ENCODE peak calls at places on chromosomes 12 and 14, in ten cellular contexts. O is bronchial epithelial cell, M is mammary epithelial cell, K is AG09309, Q is MM.1S, Z is BE2C, C is IMR-90, I is heart left ventricle, X is kidney epithelial cell, D is uterus. N is an unnamed sample.

GRCh38 chr12:53867216-53868012 is 71.2 kb upstream of the HOXC13 start:
- DNase-seq in O (peak), D (no peak), Z (no peak), K (no peak), Q (no peak), I (no peak), C (no peak), M (peak), X (no peak), N (no peak)

GRCh38 chr14:20631023-20631820 is 10.3 kb downstream of the OR6S1 start:
- DNase-seq in M (peak), D (peak), O (peak), C (peak), K (no peak), I (no peak), X (no peak), Q (peak), Z (peak), N (no peak)

GRCh38 chr14:86221755-86222154 is 691.8 kb downstream of the FLRT2 start:
- DNase-seq in I (no peak), K (no peak), M (no peak), X (no peak), Z (peak), Q (no peak), C (peak), D (no peak), O (no peak), N (no peak)

GRCh38 chr14:31283568-31284252 is 76.1 kb upstream of the HECTD1 start:
- DNase-seq in M (no peak), I (no peak), C (no peak), D (no peak), X (no peak), Q (no peak), Z (no peak), K (no peak), O (no peak), N (no peak)

GRCh38 chr12:112425582-112426382 is 7.0 kb downstream of the PTPN11 start:
- DNase-seq in K (no peak), O (no peak), D (no peak), X (no peak), M (no peak), I (no peak), Z (no peak), Q (no peak), C (no peak), N (no peak)

GRCh38 chr14:90453401-90453951 is 56.6 kb downstream of the CALM1 start:
- DNase-seq in I (peak), K (no peak), D (peak), X (no peak), Q (no peak), M (no peak), Z (peak), O (no peak), C (no peak), N (no peak)

GRCh38 chr12:132333273-132333672 is 3.9 kb upstream of the GALNT9 start:
- DNase-seq in I (no peak), Z (no peak), X (no peak), Q (no peak), D (no peak), C (no peak), M (no peak), O (no peak), K (no peak), N (no peak)

GRCh38 chr12:113043240-113043639 is 13.3 kb upstream of the DTX1 start:
- DNase-seq in X (no peak), I (no peak), O (no peak), D (no peak), K (no peak), Z (peak), M (no peak), Q (no peak), C (no peak), N (no peak)

GRCh38 chr12:1741154-1741949 is 50.5 kb downstream of the ADIPOR2 start:
- DNase-seq in D (no peak), I (no peak), Q (no peak), M (peak), O (no peak), C (peak), K (no peak), Z (no peak), X (no peak), N (no peak)

GRCh38 chr14:34098045-34098984 is 147.4 kb upstream of the EGLN3 start:
- DNase-seq in M (peak), C (peak), I (no peak), D (peak), K (no peak), X (no peak), Z (peak), O (peak), Q (no peak), N (no peak)

GRCh38 chr14:70655110-70655826 is 13.6 kb downstream of the TTC9 start:
- DNase-seq in Q (peak), I (no peak), Z (no peak), M (no peak), K (no peak), O (no peak), D (no peak), X (no peak), C (no peak), N (no peak)

GRCh38 chr14:55316528-55316927 is 45.3 kb downstream of the FBXO34 start:
- DNase-seq in I (no peak), Z (no peak), M (no peak), O (no peak), D (no peak), K (no peak), X (peak), Q (no peak), C (no peak), N (peak)

GRCh38 chr12:48021485-48022179 is 17.4 kb upstream of the COL2A1 start:
- DNase-seq in X (no peak), Z (no peak), M (no peak), O (no peak), D (no peak), Q (no peak), C (no peak), I (no peak), K (no peak), N (peak)

GRCh38 chr12:7937867-7938506 is 2.0 kb upstream of the SLC2A3 start:
- DNase-seq in D (no peak), X (no peak), M (no peak), O (no peak), C (no peak), K (no peak), I (no peak), Z (no peak), Q (no peak), N (peak)

GRCh38 chr12:57147641-57147944 is 174 bp upstream of the LRP1-AS start:
- DNase-seq in K (no peak), M (no peak), I (peak), X (no peak), Q (no peak), Z (no peak), D (peak), O (no peak), C (peak), N (no peak)
- H3K4me3 ChIP-seq in K (no peak), M (no peak), I (no peak), X (no peak), Q (no peak), Z (no peak), D (no peak), O (no peak), C (no peak), N (no peak)

GRCh38 chr12:127496255-127496654 is 770.7 kb upstream of the TMEM132C start:
- DNase-seq in D (no peak), M (no peak), O (no peak), I (no peak), C (no peak), Z (no peak), X (no peak), Q (no peak), K (no peak), N (no peak)
- TF ChIP-seq CTCF in D (no peak), M (no peak), O (no peak), I (no peak), C (no peak), Z (no peak), X (no peak), Q (no peak), K (peak), N (no peak)

DNA sequence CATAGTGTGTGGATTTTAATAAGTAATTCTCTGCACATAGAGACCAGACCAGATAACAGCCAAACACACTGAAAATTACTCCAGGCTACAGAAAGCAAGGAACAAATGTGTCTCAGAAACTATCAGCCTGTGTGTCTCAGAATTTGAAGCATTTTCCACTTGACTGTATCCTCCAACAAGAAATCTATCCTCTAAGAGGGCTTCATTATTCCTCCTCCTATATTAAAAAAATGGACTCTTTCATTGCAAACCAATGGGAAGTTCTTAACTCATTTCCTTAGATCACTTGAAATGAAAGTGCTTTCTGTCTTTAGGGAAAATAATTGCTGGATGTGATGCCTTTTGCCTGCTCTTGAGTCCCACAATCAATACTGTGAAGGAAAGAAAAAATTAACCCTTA is 2.3 kb downstream of the ST8SIA1 start:
- DNase-seq in I (no peak), Z (no peak), Q (no peak), O (no peak), K (no peak), M (no peak), X (no peak), D (no peak), C (no peak), N (no peak)
- H3K4me3 ChIP-seq in I (peak), Z (no peak), Q (no peak), O (no peak), K (no peak), M (no peak), X (no peak), D (no peak), C (no peak), N (no peak)

GRCh38 chr14:104826197-104826857 is 25.4 kb downstream of the ZBTB42 start:
- DNase-seq in D (peak), K (no peak), I (peak), Q (peak), M (peak), O (peak), X (no peak), C (peak), Z (peak), N (no peak)
- TF ChIP-seq CTCF in D (peak), K (peak), I (peak), Q (peak), M (peak), O (peak), X (peak), C (peak), Z (peak), N (peak)

GRCh38 chr12:44654641-44655625 is 221.2 kb downstream of the NELL2 start:
- DNase-seq in K (no peak), I (no peak), X (no peak), C (no peak), Z (no peak), M (no peak), Q (no peak), O (no peak), D (no peak), N (no peak)
- H3K4me3 ChIP-seq in K (no peak), I (no peak), X (no peak), C (no peak), Z (no peak), M (no peak), Q (no peak), O (no peak), D (no peak), N (no peak)

GRCh38 chr14:97298775-97299174 is 501.6 kb downstream of the VRK1 start:
- DNase-seq in X (no peak), D (no peak), Z (no peak), O (no peak), C (no peak), M (no peak), I (no peak), Q (no peak), K (no peak), N (no peak)
- TF ChIP-seq CTCF in X (no peak), D (no peak), Z (no peak), O (no peak), C (no peak), M (no peak), I (no peak), Q (no peak), K (no peak), N (no peak)

N was measured in LNCaP clone FGC.